ENCODE peak calls at places on chromosomes 13 and 19, in five cellular contexts. T is GM12865, X is neural crest cell, W is PC-3, D is T-cell. E is an unnamed sample.

GRCh38 chr13:59247166-59247565 is 916.6 kb downstream of the DIAPH3 start:
- DNase-seq in T (no peak), X (no peak), W (no peak), D (no peak), E (no peak)

GRCh38 chr13:79692846-79693245 is 211.9 kb downstream of the NDFIP2 start:
- DNase-seq in T (no peak), X (no peak), W (no peak), D (no peak), E (no peak)

GRCh38 chr19:13505164-13505695 is 1.0 kb downstream of the CACNA1A start:
- DNase-seq in T (no peak), X (no peak), W (no peak), D (no peak), E (no peak)

GRCh38 chr13:108508263-108508662 is 121.1 kb upstream of the MYO16 start:
- DNase-seq in T (no peak), X (no peak), W (peak; percentile 15), D (no peak), E (no peak)

GRCh38 chr19:23222998-23223652 is 27.1 kb downstream of the ZNF724 start:
- DNase-seq in T (no peak), X (no peak), W (peak; percentile 5), D (no peak), E (no peak)

GRCh38 chr19:50311723-50312635 is 17.2 kb downstream of the KCNC3 start:
- DNase-seq in T (no peak), X (peak; percentile 52), W (peak; percentile 56), D (no peak), E (no peak)

GRCh38 chr13:45446181-45446580 is 18.6 kb upstream of the COG3 start:
- DNase-seq in T (no peak), X (no peak), W (no peak), D (no peak), E (no peak)

GRCh38 chr13:109297628-109298027 is 488.8 kb downstream of the IRS2 start:
- DNase-seq in T (no peak), X (no peak), W (no peak), D (no peak), E (no peak)

GRCh38 chr13:65560936-65561335 is 1669.2 kb downstream of the PCDH9 start:
- DNase-seq in T (no peak), X (no peak), W (no peak), D (no peak), E (no peak)

GRCh38 chr13:97021241-97021640 is 27.0 kb upstream of the OXGR1 start:
- DNase-seq in T (no peak), X (no peak), W (no peak), D (no peak), E (no peak)

GRCh38 chr19:9838324-9838723 is 3.2 kb downstream of the PIN1 start:
- DNase-seq in T (no peak), X (no peak), W (no peak), D (no peak), E (no peak)

GRCh38 chr19:52307275-52307674 is 10.3 kb downstream of the ZNF480 start:
- DNase-seq in T (peak; percentile 35), X (no peak), W (no peak), D (no peak), E (no peak)

GRCh38 chr19:15379996-15380647 is 535 bp upstream of the AKAP8 start:
- DNase-seq in T (peak; percentile 74), X (peak; percentile 48), W (peak; percentile 67), D (no peak), E (no peak)

GRCh38 chr19:3593156-3593555 is 7.9 kb downstream of the GIPC3 start:
- DNase-seq in T (no peak), X (no peak), W (no peak), D (no peak), E (no peak)

GRCh38 chr13:21670006-21670882 is 629 bp upstream of the FGF9 start:
- DNase-seq in T (peak; percentile 82), X (peak; percentile 67), W (no peak), D (peak; percentile 24), E (peak; percentile 65)

GRCh38 chr13:29953542-29953941 is 103.1 kb upstream of the UBL3 start:
- DNase-seq in T (no peak), X (no peak), W (no peak), D (no peak), E (no peak)

GRCh38 chr13:79837741-79838450 is 356.9 kb downstream of the NDFIP2 start:
- DNase-seq in T (no peak), X (no peak), W (peak; percentile 17), D (no peak), E (no peak)

GRCh38 chr13:111536239-111536638 is 215.8 kb downstream of the TEX29 start:
- DNase-seq in T (no peak), X (no peak), W (no peak), D (no peak), E (no peak)

GRCh38 chr13:76884167-76884566 is 2.0 kb downstream of the KCTD12 start:
- DNase-seq in T (peak; percentile 75), X (no peak), W (no peak), D (no peak), E (no peak)

GRCh38 chr19:3154957-3155736 is 19.3 kb downstream of the GNA15 start:
- DNase-seq in T (peak; percentile 96), X (no peak), W (peak; percentile 95), D (peak; percentile 75), E (peak; percentile 54)

GRCh38 chr19:20503536-20503935 is 62.0 kb downstream of the ZNF737 start:
- DNase-seq in T (no peak), X (no peak), W (peak; percentile 71), D (no peak), E (no peak)

GRCh38 chr19:18710986-18711751 is 27.7 kb downstream of the CRTC1 start:
- DNase-seq in T (no peak), X (no peak), W (no peak), D (no peak), E (no peak)

GRCh38 chr19:20999731-21000352 is 20.6 kb upstream of the ZNF430 start:
- DNase-seq in T (peak; percentile 67), X (peak; percentile 79), W (peak; percentile 7), D (peak; percentile 77), E (peak; percentile 86)

GRCh38 chr13:114096811-114097503 is 35.5 kb downstream of the RASA3 start:
- DNase-seq in T (no peak), X (no peak), W (no peak), D (no peak), E (no peak)

GRCh38 chr13:21717817-21718216 is 46.9 kb downstream of the FGF9 start:
- DNase-seq in T (no peak), X (no peak), W (peak; percentile 18), D (no peak), E (no peak)

GRCh38 chr19:7897289-7897688 is 6.4 kb upstream of the MAP2K7 start:
- DNase-seq in T (no peak), X (no peak), W (no peak), D (no peak), E (no peak)

GRCh38 chr19:4984448-4984990 is 15.6 kb downstream of the KDM4B start:
- DNase-seq in T (no peak), X (no peak), W (no peak), D (no peak), E (no peak)

GRCh38 chr13:74128171-74128767 is 5.9 kb downstream of the KLF12 start:
- DNase-seq in T (no peak), X (no peak), W (no peak), D (no peak), E (no peak)

GRCh38 chr19:42468273-42468796 is 25.6 kb upstream of the CXCL17 start:
- DNase-seq in T (no peak), X (no peak), W (peak; percentile 78), D (no peak), E (no peak)

GRCh38 chr19:39405930-39406655 is 554 bp upstream of the ZFP36 start:
- DNase-seq in T (peak; percentile 88), X (no peak), W (no peak), D (peak; percentile 91), E (peak; percentile 91)

GRCh38 chr13:99332456-99332855 is 25.3 kb upstream of the GPR183 start:
- DNase-seq in T (no peak), X (no peak), W (no peak), D (no peak), E (no peak)

GRCh38 chr13:93248627-93249047 is 22.0 kb downstream of the GPC6 start:
- DNase-seq in T (no peak), X (peak; percentile 24), W (peak; percentile 78), D (no peak), E (no peak)

GRCh38 chr13:111790621-111791020 is 276.3 kb upstream of the SOX1 start:
- DNase-seq in T (no peak), X (no peak), W (no peak), D (no peak), E (no peak)

E was measured in CD4-positive, alpha-beta T cell.